ENCODE peak calls at places on chromosomes 3 and 15, in five cellular contexts. One of them, this sample, is unnamed. For H3K36me3, the result is how much of the 10 kb centered on the place peaks cover.

GRCh38 chr15:49255966-49256759 is 86.1 kb downstream of the GALK2 start:
- DNase-seq in fibroblast of lung: no peak
- DNase-seq in CD8-positive, alpha-beta T cell: no peak
- DNase-seq in right lobe of liver: no peak
- DNase-seq in MG63: no peak
- DNase-seq in this sample: no peak

GRCh38 chr3:177468331-177468730 is 271.0 kb upstream of the TBL1XR1 start:
- DNase-seq in right lobe of liver: no peak
- DNase-seq in MG63: peak
- DNase-seq in CD8-positive, alpha-beta T cell: no peak
- DNase-seq in fibroblast of lung: peak
- DNase-seq in this sample: peak

GRCh38 chr3:33547101-33547500 is 106.9 kb upstream of the UBP1 start:
- DNase-seq in MG63: no peak
- DNase-seq in fibroblast of lung: no peak
- DNase-seq in CD8-positive, alpha-beta T cell: no peak
- DNase-seq in right lobe of liver: no peak
- DNase-seq in this sample: no peak

GRCh38 chr15:42215854-42216829 is 8.0 kb upstream of the VPS39 start:
- DNase-seq in CD8-positive, alpha-beta T cell: no peak
- DNase-seq in fibroblast of lung: no peak
- DNase-seq in right lobe of liver: no peak
- DNase-seq in MG63: no peak
- DNase-seq in this sample: no peak

GRCh38 chr15:69679623-69680228 is 227.1 kb downstream of the RPLP1 start:
- DNase-seq in MG63: no peak
- DNase-seq in fibroblast of lung: no peak
- DNase-seq in right lobe of liver: no peak
- DNase-seq in CD8-positive, alpha-beta T cell: peak
- DNase-seq in this sample: no peak

GRCh38 chr3:196740476-196741400 is 1.1 kb downstream of the PAK2 start:
- DNase-seq in CD8-positive, alpha-beta T cell: peak
- DNase-seq in fibroblast of lung: peak
- DNase-seq in MG63: peak
- DNase-seq in right lobe of liver: no peak
- DNase-seq in this sample: no peak

GRCh38 chr15:101043911-101044624 is 124.9 kb downstream of the LRRK1 start:
- DNase-seq in fibroblast of lung: no peak
- DNase-seq in right lobe of liver: no peak
- DNase-seq in CD8-positive, alpha-beta T cell: no peak
- DNase-seq in MG63: no peak
- DNase-seq in this sample: no peak

GRCh38 chr15:78372880-78373279 is 32.7 kb downstream of the CRABP1 start:
- DNase-seq in MG63: peak
- DNase-seq in fibroblast of lung: no peak
- DNase-seq in right lobe of liver: peak
- DNase-seq in CD8-positive, alpha-beta T cell: no peak
- DNase-seq in this sample: no peak

GRCh38 chr3:82259994-82260393 is 498.5 kb upstream of the GBE1 start:
- DNase-seq in right lobe of liver: no peak
- DNase-seq in MG63: no peak
- DNase-seq in CD8-positive, alpha-beta T cell: no peak
- DNase-seq in fibroblast of lung: no peak
- DNase-seq in this sample: no peak

GRCh38 chr3:31699309-31699953 is 166.7 kb downstream of the STT3B start:
- DNase-seq in fibroblast of lung: no peak
- DNase-seq in MG63: peak
- DNase-seq in right lobe of liver: no peak
- DNase-seq in CD8-positive, alpha-beta T cell: no peak
- DNase-seq in this sample: no peak

GRCh38 chr15:75023194-75024101 is at the start of gene PPCDC:
- DNase-seq in MG63: peak
- DNase-seq in right lobe of liver: peak
- DNase-seq in CD8-positive, alpha-beta T cell: peak
- DNase-seq in fibroblast of lung: peak
- DNase-seq in this sample: peak

GRCh38 chr3:177893321-177893720 is 642.9 kb upstream of the KCNMB2 start:
- DNase-seq in fibroblast of lung: no peak
- DNase-seq in MG63: no peak
- DNase-seq in right lobe of liver: no peak
- DNase-seq in CD8-positive, alpha-beta T cell: no peak
- DNase-seq in this sample: no peak

GRCh38 chr3:15391007-15391406 is 36.3 kb downstream of the METTL6 start:
- DNase-seq in right lobe of liver: no peak
- DNase-seq in fibroblast of lung: no peak
- DNase-seq in CD8-positive, alpha-beta T cell: no peak
- DNase-seq in MG63: no peak
- DNase-seq in this sample: no peak

GRCh38 chr15:98547255-98547654 is 101.1 kb upstream of the IGF1R start:
- DNase-seq in CD8-positive, alpha-beta T cell: no peak
- DNase-seq in fibroblast of lung: no peak
- DNase-seq in MG63: no peak
- DNase-seq in right lobe of liver: no peak
- DNase-seq in this sample: no peak

GRCh38 chr3:5095879-5096278 is 26.2 kb upstream of the ARL8B start:
- DNase-seq in right lobe of liver: no peak
- DNase-seq in fibroblast of lung: peak
- DNase-seq in CD8-positive, alpha-beta T cell: no peak
- DNase-seq in MG63: peak
- DNase-seq in this sample: no peak

GRCh38 chr3:47408839-47409229 is 28.0 kb downstream of the PTPN23 start:
- DNase-seq in CD8-positive, alpha-beta T cell: no peak
- DNase-seq in right lobe of liver: no peak
- DNase-seq in fibroblast of lung: no peak
- DNase-seq in MG63: no peak
- DNase-seq in this sample: no peak

GRCh38 chr15:40929730-40930429 is 740 bp downstream of the DLL4 start:
- DNase-seq in MG63: peak
- DNase-seq in CD8-positive, alpha-beta T cell: no peak
- DNase-seq in right lobe of liver: peak
- DNase-seq in fibroblast of lung: peak
- DNase-seq in this sample: no peak

GRCh38 chr3:13890377-13891016 is 10.6 kb upstream of the WNT7A start:
- DNase-seq in right lobe of liver: no peak
- DNase-seq in CD8-positive, alpha-beta T cell: peak
- DNase-seq in MG63: peak
- DNase-seq in fibroblast of lung: no peak
- DNase-seq in this sample: no peak

GRCh38 chr3:27888562-27888961 is 166.4 kb upstream of the EOMES start:
- DNase-seq in right lobe of liver: no peak
- DNase-seq in fibroblast of lung: no peak
- DNase-seq in MG63: no peak
- DNase-seq in CD8-positive, alpha-beta T cell: no peak
- DNase-seq in this sample: no peak

GRCh38 chr15:67469680-67470079 is 51.3 kb upstream of the C15orf61 start:
- DNase-seq in fibroblast of lung: no peak
- DNase-seq in MG63: no peak
- DNase-seq in right lobe of liver: no peak
- DNase-seq in CD8-positive, alpha-beta T cell: no peak
- DNase-seq in this sample: no peak

GRCh38 chr3:179801263-179801662 is 148.4 kb downstream of the USP13 start:
- DNase-seq in right lobe of liver: no peak
- DNase-seq in MG63: no peak
- DNase-seq in fibroblast of lung: peak
- DNase-seq in CD8-positive, alpha-beta T cell: no peak
- DNase-seq in this sample: peak

GRCh38 chr15:99616773-99617342 is 51.1 kb downstream of the MEF2A start:
- DNase-seq in fibroblast of lung: no peak
- DNase-seq in CD8-positive, alpha-beta T cell: no peak
- DNase-seq in right lobe of liver: no peak
- DNase-seq in MG63: no peak
- DNase-seq in this sample: no peak

GRCh38 chr3:64166584-64167155 is 58.6 kb downstream of the PRICKLE2 start:
- DNase-seq in MG63: peak
- DNase-seq in right lobe of liver: no peak
- DNase-seq in fibroblast of lung: peak
- DNase-seq in CD8-positive, alpha-beta T cell: no peak
- DNase-seq in this sample: no peak

GRCh38 chr3:9033867-9034266 is 70.6 kb upstream of the RAD18 start:
- DNase-seq in right lobe of liver: no peak
- DNase-seq in MG63: no peak
- DNase-seq in CD8-positive, alpha-beta T cell: no peak
- DNase-seq in fibroblast of lung: no peak
- DNase-seq in this sample: no peak

GRCh38 chr3:36456784-36457183 is 76.5 kb downstream of the STAC start:
- DNase-seq in MG63: no peak
- DNase-seq in CD8-positive, alpha-beta T cell: no peak
- DNase-seq in fibroblast of lung: no peak
- DNase-seq in right lobe of liver: no peak
- DNase-seq in this sample: no peak

GRCh38 chr15:92747047-92747446 is 91.5 kb upstream of the FAM174B start:
- DNase-seq in right lobe of liver: no peak
- DNase-seq in CD8-positive, alpha-beta T cell: no peak
- DNase-seq in fibroblast of lung: no peak
- DNase-seq in MG63: peak
- DNase-seq in this sample: no peak

DNA sequence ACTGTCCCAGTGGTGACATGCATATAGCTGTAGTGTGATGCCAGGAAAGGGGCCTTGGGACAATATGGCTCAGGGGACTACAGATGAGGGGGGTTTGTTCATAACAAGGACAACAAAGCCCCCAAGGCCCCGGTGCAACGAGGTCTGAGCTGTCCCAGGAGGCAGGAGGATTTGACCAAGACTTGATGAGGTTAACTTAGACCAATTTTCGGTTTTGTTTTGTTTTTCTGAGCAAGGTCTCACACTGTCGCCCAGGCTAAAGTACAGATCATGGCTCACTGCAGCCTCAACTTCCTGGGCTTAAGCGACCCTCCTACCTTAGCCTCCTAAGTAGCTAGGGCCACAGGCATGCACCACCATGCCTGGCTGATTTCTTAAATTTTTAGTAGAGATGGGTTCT is 23.8 kb downstream of the EFCAB12 start:
- DNase-seq in right lobe of liver: no peak
- DNase-seq in fibroblast of lung: no peak
- DNase-seq in MG63: no peak
- DNase-seq in CD8-positive, alpha-beta T cell: no peak
- DNase-seq in this sample: no peak
- H3K36me3 ChIP-seq in right lobe of liver: under half
- H3K36me3 ChIP-seq in fibroblast of lung: under half
- H3K36me3 ChIP-seq in MG63: under half
- H3K36me3 ChIP-seq in CD8-positive, alpha-beta T cell: under half
- H3K36me3 ChIP-seq in this sample: under half

GRCh38 chr3:52880474-52880873 is 16.9 kb downstream of the STIMATE start:
- DNase-seq in CD8-positive, alpha-beta T cell: no peak
- DNase-seq in right lobe of liver: no peak
- DNase-seq in fibroblast of lung: no peak
- DNase-seq in MG63: no peak
- DNase-seq in this sample: no peak
- H3K36me3 ChIP-seq in CD8-positive, alpha-beta T cell: under half
- H3K36me3 ChIP-seq in right lobe of liver: under half
- H3K36me3 ChIP-seq in fibroblast of lung: under half
- H3K36me3 ChIP-seq in MG63: under half
- H3K36me3 ChIP-seq in this sample: under half

GRCh38 chr3:48571938-48572337 is 8.4 kb upstream of the UCN2 start:
- DNase-seq in MG63: no peak
- DNase-seq in right lobe of liver: no peak
- DNase-seq in fibroblast of lung: no peak
- DNase-seq in CD8-positive, alpha-beta T cell: no peak
- DNase-seq in this sample: no peak
- H3K36me3 ChIP-seq in MG63: under half
- H3K36me3 ChIP-seq in right lobe of liver: under half
- H3K36me3 ChIP-seq in fibroblast of lung: under half
- H3K36me3 ChIP-seq in CD8-positive, alpha-beta T cell: under half
- H3K36me3 ChIP-seq in this sample: under half

DNA sequence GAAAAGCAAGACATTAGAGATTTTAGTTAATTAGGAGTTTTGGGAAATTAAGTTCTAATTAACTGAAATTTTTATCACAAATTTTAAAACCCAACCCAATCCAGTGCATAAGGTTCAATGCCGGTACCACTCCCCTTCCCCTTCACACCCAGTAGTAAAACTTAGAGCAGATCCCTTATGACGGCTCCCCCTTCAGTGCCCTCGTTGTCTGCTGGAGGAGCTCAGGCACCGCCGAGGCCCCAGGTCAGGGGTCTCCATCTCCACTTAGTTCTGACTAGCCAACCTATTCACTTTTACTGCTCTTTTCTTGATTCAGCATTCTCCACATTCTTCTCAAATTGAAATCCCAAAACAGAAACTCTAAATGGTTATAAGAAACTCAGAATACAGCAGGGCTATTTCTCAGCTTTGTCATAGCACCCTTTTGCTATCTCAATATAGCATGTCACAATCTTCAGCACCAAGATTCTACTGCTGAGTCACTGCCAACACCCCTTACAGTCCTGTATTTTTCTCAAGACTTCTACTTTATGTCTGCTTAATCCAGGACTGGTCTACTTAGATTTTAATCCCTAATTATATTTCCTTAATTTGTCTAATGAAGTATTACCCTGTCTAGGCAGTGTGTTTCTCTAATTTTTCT is 39.8 kb downstream of the TUBGCP4 start:
- DNase-seq in MG63: no peak
- DNase-seq in right lobe of liver: no peak
- DNase-seq in CD8-positive, alpha-beta T cell: no peak
- DNase-seq in fibroblast of lung: peak
- DNase-seq in this sample: no peak
- H3K36me3 ChIP-seq in MG63: half or more
- H3K36me3 ChIP-seq in right lobe of liver: under half
- H3K36me3 ChIP-seq in CD8-positive, alpha-beta T cell: under half
- H3K36me3 ChIP-seq in fibroblast of lung: under half
- H3K36me3 ChIP-seq in this sample: under half

This sample was measured in BJ.